ENCODE peak calls at places on chromosomes 3 and 15, in eight cellular contexts. J is right lobe of liver, M is HepG2, V is transverse colon, C is heart left ventricle, I is esophagus muscularis mucosa, W is NB4, F is IMR-90. D is an unnamed sample.

GRCh38 chr3:183766745-183767606 is 58.4 kb downstream of the MAP6D1 start:
- DNase-seq in I (no peak), M (peak; percentile 67), V (peak; percentile 83), C (peak; percentile 64), F (peak; percentile 67), J (peak; percentile 66), W (peak; percentile 64), D (peak; percentile 65)

GRCh38 chr3:197331131-197331530 is 32.7 kb upstream of the DLG1 start:
- DNase-seq in M (peak; percentile 33), I (no peak), V (no peak), C (no peak), W (no peak), F (no peak), J (no peak), D (no peak)

GRCh38 chr3:189664311-189664710 is 33.1 kb downstream of the TP63 start:
- DNase-seq in W (peak; percentile 50), I (no peak), J (no peak), F (peak; percentile 96), C (no peak), V (no peak), M (no peak), D (no peak)

GRCh38 chr3:50405249-50405648 is 45.9 kb upstream of the TMEM115 start:
- DNase-seq in V (no peak), F (peak; percentile 10), I (no peak), C (no peak), W (peak; percentile 45), J (no peak), M (peak; percentile 18), D (peak; percentile 46)

GRCh38 chr15:72353266-72353665 is 22.5 kb downstream of the HEXA start:
- DNase-seq in F (peak; percentile 58), W (no peak), M (no peak), J (no peak), V (no peak), I (no peak), C (no peak), D (no peak)

GRCh38 chr15:48532938-48533337 is 112.6 kb downstream of the FBN1 start:
- DNase-seq in J (no peak), M (no peak), V (no peak), I (no peak), W (no peak), F (no peak), C (no peak), D (no peak)

GRCh38 chr15:51380999-51381806 is 39.7 kb downstream of the GLDN start:
- DNase-seq in W (peak; percentile 82), C (peak; percentile 54), I (no peak), J (no peak), M (peak; percentile 77), V (peak; percentile 46), F (peak; percentile 64), D (peak; percentile 62)

GRCh38 chr3:9008550-9009255 is 45.4 kb upstream of the RAD18 start:
- DNase-seq in J (no peak), I (no peak), W (no peak), V (no peak), C (no peak), M (no peak), F (no peak), D (no peak)

GRCh38 chr3:76346680-76347079 is 561.3 kb upstream of the ZNF717 start:
- DNase-seq in I (no peak), W (no peak), J (no peak), F (no peak), V (no peak), M (no peak), C (no peak), D (no peak)

GRCh38 chr3:195258449-195259145 is 12.4 kb downstream of the XXYLT1 start:
- DNase-seq in V (no peak), C (no peak), M (peak; percentile 9), I (peak; percentile 87), J (no peak), F (no peak), W (peak; percentile 59), D (no peak)

GRCh38 chr3:195260286-195260905 is 10.6 kb downstream of the XXYLT1 start:
- DNase-seq in V (peak; percentile 52), J (no peak), C (peak; percentile 71), W (peak; percentile 84), F (no peak), M (no peak), I (peak; percentile 90), D (peak; percentile 40)

GRCh38 chr3:195259146-195259563 is 11.8 kb downstream of the XXYLT1 start:
- DNase-seq in V (no peak), W (no peak), I (no peak), M (no peak), J (no peak), F (peak; percentile 32), C (no peak), D (peak; percentile 59)

GRCh38 chr3:195257454-195258448 is 13.2 kb downstream of the XXYLT1 start:
- DNase-seq in C (peak; percentile 46), W (no peak), I (peak; percentile 79), M (no peak), F (peak; percentile 39), V (no peak), J (no peak), D (no peak)

DNA sequence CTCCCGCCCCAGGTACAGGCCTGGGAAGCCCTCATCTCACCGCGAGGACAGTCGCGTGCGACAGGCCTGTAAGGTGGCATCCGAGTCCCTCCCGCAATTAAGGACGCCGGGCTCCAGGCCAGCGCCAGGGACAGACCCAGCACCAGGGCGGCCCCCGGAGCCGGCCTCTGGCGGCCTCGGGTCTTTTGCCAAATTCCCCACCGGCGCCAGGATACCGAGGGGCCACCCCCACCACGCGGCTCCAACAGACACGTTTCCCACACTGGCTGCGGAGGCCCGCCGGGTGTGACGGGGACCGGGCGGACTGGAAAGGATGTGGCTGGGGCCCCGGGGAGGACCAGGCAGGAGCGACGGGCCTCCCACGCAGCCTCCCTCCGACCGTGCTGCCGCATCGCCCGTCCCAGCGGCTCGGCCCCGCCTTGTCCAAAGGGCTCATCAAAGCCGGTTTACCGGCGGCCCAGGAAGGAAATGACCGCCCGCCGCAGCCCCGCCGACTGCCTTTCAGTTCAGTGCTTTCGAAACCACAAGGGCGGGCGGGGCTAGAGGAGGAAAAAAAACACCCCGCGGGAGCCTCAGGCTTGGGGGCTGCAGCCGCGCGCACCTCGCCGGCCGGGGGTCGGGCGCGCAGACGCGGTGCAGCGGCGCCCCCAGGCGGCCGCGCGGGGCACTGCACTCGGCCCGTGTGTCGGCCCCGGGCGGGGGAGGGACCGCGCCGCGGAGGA is 11.2 kb downstream of the XXYLT1 start:
- DNase-seq in F (peak; percentile 90), C (peak; percentile 94), M (peak; percentile 92), J (peak; percentile 91), I (peak; percentile 98), V (peak; percentile 93), W (peak; percentile 99), D (peak; percentile 89)
- TF ChIP-seq POLR2A in F (peak; percentile 80), C (no peak), M (no peak), J (peak; percentile 63), I (no peak), V (peak; percentile 52), W (peak; percentile 45), D (peak; percentile 39)

GRCh38 chr3:51994530-51994929 is 1.2 kb downstream of the RPL29 start:
- DNase-seq in J (no peak), M (no peak), I (no peak), C (no peak), W (no peak), V (no peak), F (no peak), D (no peak)
- TF ChIP-seq POLR2A in J (no peak), M (no peak), I (no peak), C (no peak), W (no peak), V (no peak), F (no peak), D (no peak)

DNA sequence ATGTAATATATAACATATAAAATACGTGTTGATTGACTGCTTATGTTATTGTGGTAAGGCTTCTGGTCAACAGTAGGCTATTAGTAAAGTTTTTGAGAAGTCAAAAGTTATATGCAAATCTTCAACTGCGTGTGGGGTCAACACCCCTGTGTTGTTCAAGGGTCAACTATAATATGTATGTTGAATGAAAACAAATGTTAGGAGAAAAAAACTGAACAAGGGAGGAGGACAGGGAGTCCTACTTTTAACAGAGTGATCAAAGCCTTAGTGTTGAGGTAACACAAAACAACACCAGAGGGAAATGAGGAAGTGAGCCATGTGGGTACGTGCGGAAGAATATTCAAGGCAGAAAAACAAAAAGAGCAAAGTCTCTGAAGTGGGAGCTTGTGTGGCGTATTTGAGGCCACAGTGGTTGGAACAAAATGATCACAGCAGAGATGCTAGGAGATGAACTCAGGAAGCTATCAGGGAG is 62.5 kb downstream of the SFMBT1 start:
- DNase-seq in V (peak; percentile 38), M (no peak), C (no peak), F (no peak), I (no peak), W (peak; percentile 79), J (no peak), D (no peak)
- TF ChIP-seq POLR2A in V (peak; percentile 12), M (no peak), C (no peak), F (no peak), I (no peak), W (no peak), J (no peak), D (no peak)

DNA sequence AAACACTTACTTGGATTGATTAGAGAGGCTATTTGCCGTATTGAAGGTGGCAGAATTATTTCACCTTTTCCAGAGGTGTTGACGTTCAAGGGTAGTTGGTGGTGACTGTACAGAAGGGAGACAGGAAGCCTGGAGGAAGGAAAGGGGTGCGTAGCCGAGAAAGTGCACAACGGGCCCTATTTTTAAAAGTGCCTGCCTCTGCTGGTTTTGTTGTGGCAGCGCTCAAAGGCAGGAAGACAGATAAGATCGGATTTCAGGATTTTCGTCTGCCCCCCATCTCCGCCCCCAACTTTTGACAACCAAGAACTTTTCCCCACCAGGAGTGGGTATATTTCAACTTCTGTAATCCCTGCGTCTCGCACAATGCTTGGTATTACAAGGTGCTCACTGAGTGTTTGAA is 38.5 kb downstream of the SMAD3 start:
- DNase-seq in C (no peak), J (no peak), V (no peak), W (no peak), M (no peak), I (no peak), F (no peak), D (no peak)
- TF ChIP-seq POLR2A in C (no peak), J (no peak), V (no peak), W (no peak), M (no peak), I (no peak), F (no peak), D (no peak)